ENCODE peak calls at places on chromosomes 5 and 9, in eight cellular contexts. One of them, this sample, is unnamed. For H3K4me1, the result is how much of the 10 kb centered on the place peaks cover.

GRCh38 chr5:12661617-12662370 is 757.5 kb upstream of the CTNND2 start:
- DNase-seq in cardiac muscle cell: no peak
- DNase-seq in fibroblast of lung: no peak
- DNase-seq in Caco-2: no peak
- DNase-seq in H1: peak
- DNase-seq in lower lobe of right lung: no peak
- DNase-seq in CD8-positive, alpha-beta T cell: no peak
- DNase-seq in tibial nerve: no peak
- DNase-seq in this sample: no peak

GRCh38 chr9:128902351-128903078 is 18.3 kb upstream of the PHYHD1 start:
- DNase-seq in Caco-2: no peak
- DNase-seq in CD8-positive, alpha-beta T cell: peak
- DNase-seq in tibial nerve: no peak
- DNase-seq in fibroblast of lung: no peak
- DNase-seq in H1: no peak
- DNase-seq in cardiac muscle cell: no peak
- DNase-seq in lower lobe of right lung: peak
- DNase-seq in this sample: peak

GRCh38 chr9:98687911-98688310 is 20.8 kb downstream of the GABBR2 start:
- DNase-seq in fibroblast of lung: no peak
- DNase-seq in lower lobe of right lung: no peak
- DNase-seq in H1: no peak
- DNase-seq in tibial nerve: no peak
- DNase-seq in CD8-positive, alpha-beta T cell: no peak
- DNase-seq in cardiac muscle cell: no peak
- DNase-seq in Caco-2: no peak
- DNase-seq in this sample: no peak

GRCh38 chr5:113047234-113047633 is 70.6 kb downstream of the DCP2 start:
- DNase-seq in Caco-2: no peak
- DNase-seq in CD8-positive, alpha-beta T cell: no peak
- DNase-seq in H1: no peak
- DNase-seq in fibroblast of lung: peak
- DNase-seq in tibial nerve: no peak
- DNase-seq in cardiac muscle cell: peak
- DNase-seq in lower lobe of right lung: no peak
- DNase-seq in this sample: no peak

GRCh38 chr9:91378695-91379127 is 17.0 kb upstream of the AUH start:
- DNase-seq in fibroblast of lung: peak
- DNase-seq in cardiac muscle cell: peak
- DNase-seq in Caco-2: no peak
- DNase-seq in H1: no peak
- DNase-seq in tibial nerve: no peak
- DNase-seq in lower lobe of right lung: no peak
- DNase-seq in CD8-positive, alpha-beta T cell: no peak
- DNase-seq in this sample: no peak

GRCh38 chr9:131977074-131977838 is 102.4 kb downstream of the MED27 start:
- DNase-seq in lower lobe of right lung: no peak
- DNase-seq in Caco-2: no peak
- DNase-seq in H1: no peak
- DNase-seq in fibroblast of lung: no peak
- DNase-seq in tibial nerve: no peak
- DNase-seq in cardiac muscle cell: no peak
- DNase-seq in CD8-positive, alpha-beta T cell: no peak
- DNase-seq in this sample: no peak

GRCh38 chr5:142512041-142512679 is 173.7 kb downstream of the FGF1 start:
- DNase-seq in fibroblast of lung: no peak
- DNase-seq in lower lobe of right lung: no peak
- DNase-seq in cardiac muscle cell: peak
- DNase-seq in CD8-positive, alpha-beta T cell: no peak
- DNase-seq in H1: no peak
- DNase-seq in tibial nerve: peak
- DNase-seq in Caco-2: no peak
- DNase-seq in this sample: peak

GRCh38 chr5:173056783-173057061 is 570 bp downstream of the CREBRF start:
- DNase-seq in Caco-2: no peak
- DNase-seq in CD8-positive, alpha-beta T cell: no peak
- DNase-seq in fibroblast of lung: no peak
- DNase-seq in H1: no peak
- DNase-seq in tibial nerve: no peak
- DNase-seq in cardiac muscle cell: no peak
- DNase-seq in lower lobe of right lung: no peak
- DNase-seq in this sample: no peak

GRCh38 chr9:15510789-15511575 is at the start of gene PSIP1:
- DNase-seq in Caco-2: peak
- DNase-seq in fibroblast of lung: peak
- DNase-seq in CD8-positive, alpha-beta T cell: peak
- DNase-seq in H1: peak
- DNase-seq in tibial nerve: peak
- DNase-seq in lower lobe of right lung: peak
- DNase-seq in cardiac muscle cell: peak
- DNase-seq in this sample: peak

GRCh38 chr5:919356-920000 is 26.8 kb downstream of the TRIP13 start:
- DNase-seq in tibial nerve: no peak
- DNase-seq in H1: no peak
- DNase-seq in Caco-2: peak
- DNase-seq in CD8-positive, alpha-beta T cell: no peak
- DNase-seq in cardiac muscle cell: no peak
- DNase-seq in fibroblast of lung: no peak
- DNase-seq in lower lobe of right lung: no peak
- DNase-seq in this sample: no peak

GRCh38 chr9:128724744-128725211 is 851 bp upstream of the ZDHHC12 start:
- DNase-seq in H1: peak
- DNase-seq in CD8-positive, alpha-beta T cell: no peak
- DNase-seq in tibial nerve: peak
- DNase-seq in cardiac muscle cell: peak
- DNase-seq in lower lobe of right lung: peak
- DNase-seq in fibroblast of lung: peak
- DNase-seq in Caco-2: peak
- DNase-seq in this sample: peak

GRCh38 chr9:127955294-127956015 is 17.8 kb upstream of the DPM2 start:
- DNase-seq in cardiac muscle cell: no peak
- DNase-seq in H1: no peak
- DNase-seq in CD8-positive, alpha-beta T cell: peak
- DNase-seq in lower lobe of right lung: peak
- DNase-seq in tibial nerve: no peak
- DNase-seq in fibroblast of lung: peak
- DNase-seq in Caco-2: peak
- DNase-seq in this sample: no peak

GRCh38 chr5:95022967-95023695 is 261.8 kb downstream of the MCTP1 start:
- DNase-seq in fibroblast of lung: peak
- DNase-seq in H1: no peak
- DNase-seq in cardiac muscle cell: no peak
- DNase-seq in Caco-2: no peak
- DNase-seq in tibial nerve: no peak
- DNase-seq in lower lobe of right lung: peak
- DNase-seq in CD8-positive, alpha-beta T cell: no peak
- DNase-seq in this sample: no peak

GRCh38 chr5:137563646-137564474 is 64.7 kb upstream of the SPOCK1 start:
- DNase-seq in H1: no peak
- DNase-seq in Caco-2: no peak
- DNase-seq in cardiac muscle cell: peak
- DNase-seq in fibroblast of lung: peak
- DNase-seq in lower lobe of right lung: no peak
- DNase-seq in tibial nerve: no peak
- DNase-seq in CD8-positive, alpha-beta T cell: no peak
- DNase-seq in this sample: no peak

GRCh38 chr5:123997354-123998215 is 485.6 kb downstream of the CSNK1G3 start:
- DNase-seq in lower lobe of right lung: no peak
- DNase-seq in fibroblast of lung: peak
- DNase-seq in CD8-positive, alpha-beta T cell: no peak
- DNase-seq in cardiac muscle cell: peak
- DNase-seq in tibial nerve: no peak
- DNase-seq in H1: no peak
- DNase-seq in Caco-2: peak
- DNase-seq in this sample: no peak

GRCh38 chr9:130845901-130846381 is 10.9 kb downstream of the ABL1 start:
- DNase-seq in lower lobe of right lung: no peak
- DNase-seq in tibial nerve: no peak
- DNase-seq in fibroblast of lung: peak
- DNase-seq in Caco-2: no peak
- DNase-seq in H1: no peak
- DNase-seq in cardiac muscle cell: peak
- DNase-seq in CD8-positive, alpha-beta T cell: no peak
- DNase-seq in this sample: no peak

GRCh38 chr9:130846487-130847305 is 11.6 kb downstream of the ABL1 start:
- DNase-seq in H1: no peak
- DNase-seq in fibroblast of lung: peak
- DNase-seq in tibial nerve: no peak
- DNase-seq in lower lobe of right lung: no peak
- DNase-seq in cardiac muscle cell: peak
- DNase-seq in CD8-positive, alpha-beta T cell: no peak
- DNase-seq in Caco-2: no peak
- DNase-seq in this sample: peak

GRCh38 chr9:130849356-130849755 is 14.3 kb downstream of the ABL1 start:
- DNase-seq in cardiac muscle cell: no peak
- DNase-seq in tibial nerve: no peak
- DNase-seq in CD8-positive, alpha-beta T cell: no peak
- DNase-seq in fibroblast of lung: no peak
- DNase-seq in Caco-2: no peak
- DNase-seq in lower lobe of right lung: no peak
- DNase-seq in H1: no peak
- DNase-seq in this sample: no peak

GRCh38 chr9:130845254-130845653 is 10.2 kb downstream of the ABL1 start:
- DNase-seq in cardiac muscle cell: peak
- DNase-seq in CD8-positive, alpha-beta T cell: no peak
- DNase-seq in lower lobe of right lung: no peak
- DNase-seq in H1: no peak
- DNase-seq in Caco-2: no peak
- DNase-seq in fibroblast of lung: no peak
- DNase-seq in tibial nerve: no peak
- DNase-seq in this sample: no peak

GRCh38 chr9:130847306-130848217 is 12.5 kb downstream of the ABL1 start:
- DNase-seq in lower lobe of right lung: no peak
- DNase-seq in tibial nerve: peak
- DNase-seq in H1: no peak
- DNase-seq in CD8-positive, alpha-beta T cell: no peak
- DNase-seq in cardiac muscle cell: peak
- DNase-seq in Caco-2: no peak
- DNase-seq in fibroblast of lung: peak
- DNase-seq in this sample: peak
- H3K4me1 ChIP-seq in lower lobe of right lung: half or more
- H3K4me1 ChIP-seq in tibial nerve: under half
- H3K4me1 ChIP-seq in H1: under half
- H3K4me1 ChIP-seq in CD8-positive, alpha-beta T cell: under half
- H3K4me1 ChIP-seq in cardiac muscle cell: under half
- H3K4me1 ChIP-seq in Caco-2: under half
- H3K4me1 ChIP-seq in fibroblast of lung: under half
- H3K4me1 ChIP-seq in this sample: half or more

DNA sequence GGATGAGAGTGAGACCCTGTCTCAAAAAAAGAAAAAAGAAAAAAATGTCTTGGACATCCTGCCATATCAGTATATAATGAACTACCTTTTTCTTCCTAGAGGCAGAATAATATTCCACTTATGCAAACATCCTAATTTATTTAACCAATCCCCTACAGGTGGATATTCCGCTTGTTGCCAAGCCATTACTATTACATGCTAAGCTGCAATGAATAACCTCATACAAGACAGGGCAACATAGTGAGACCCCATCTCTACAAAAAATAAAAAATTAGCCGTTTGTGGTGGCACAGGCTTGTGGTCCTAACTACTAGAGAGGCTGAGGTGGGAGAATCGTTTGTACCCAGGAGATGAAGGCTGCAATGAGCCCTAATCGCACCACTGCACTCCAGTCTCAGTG is 1.7 kb upstream of the AFF4 start:
- DNase-seq in tibial nerve: no peak
- DNase-seq in CD8-positive, alpha-beta T cell: no peak
- DNase-seq in Caco-2: no peak
- DNase-seq in H1: no peak
- DNase-seq in lower lobe of right lung: no peak
- DNase-seq in cardiac muscle cell: no peak
- DNase-seq in fibroblast of lung: no peak
- DNase-seq in this sample: no peak
- TF ChIP-seq CTCF in tibial nerve: no peak
- TF ChIP-seq CTCF in CD8-positive, alpha-beta T cell: no peak
- TF ChIP-seq CTCF in Caco-2: no peak
- TF ChIP-seq CTCF in H1: no peak
- TF ChIP-seq CTCF in lower lobe of right lung: no peak
- TF ChIP-seq CTCF in cardiac muscle cell: no peak
- TF ChIP-seq CTCF in fibroblast of lung: no peak
- TF ChIP-seq CTCF in this sample: no peak

GRCh38 chr9:92618633-92619225 is 51.2 kb downstream of the IPPK start:
- DNase-seq in lower lobe of right lung: no peak
- DNase-seq in tibial nerve: no peak
- DNase-seq in cardiac muscle cell: no peak
- DNase-seq in Caco-2: no peak
- DNase-seq in fibroblast of lung: no peak
- DNase-seq in H1: no peak
- DNase-seq in CD8-positive, alpha-beta T cell: no peak
- DNase-seq in this sample: no peak

GRCh38 chr9:92617195-92617813 is 52.6 kb downstream of the IPPK start:
- DNase-seq in fibroblast of lung: no peak
- DNase-seq in H1: no peak
- DNase-seq in lower lobe of right lung: no peak
- DNase-seq in cardiac muscle cell: no peak
- DNase-seq in Caco-2: no peak
- DNase-seq in tibial nerve: no peak
- DNase-seq in CD8-positive, alpha-beta T cell: no peak
- DNase-seq in this sample: no peak

GRCh38 chr9:92619601-92620300 is 50.2 kb downstream of the IPPK start:
- DNase-seq in lower lobe of right lung: no peak
- DNase-seq in H1: no peak
- DNase-seq in Caco-2: no peak
- DNase-seq in cardiac muscle cell: no peak
- DNase-seq in CD8-positive, alpha-beta T cell: no peak
- DNase-seq in fibroblast of lung: no peak
- DNase-seq in tibial nerve: no peak
- DNase-seq in this sample: no peak

GRCh38 chr9:92617951-92618510 is 51.9 kb downstream of the IPPK start:
- DNase-seq in Caco-2: no peak
- DNase-seq in lower lobe of right lung: no peak
- DNase-seq in fibroblast of lung: no peak
- DNase-seq in H1: no peak
- DNase-seq in CD8-positive, alpha-beta T cell: no peak
- DNase-seq in cardiac muscle cell: no peak
- DNase-seq in tibial nerve: no peak
- DNase-seq in this sample: no peak

DNA sequence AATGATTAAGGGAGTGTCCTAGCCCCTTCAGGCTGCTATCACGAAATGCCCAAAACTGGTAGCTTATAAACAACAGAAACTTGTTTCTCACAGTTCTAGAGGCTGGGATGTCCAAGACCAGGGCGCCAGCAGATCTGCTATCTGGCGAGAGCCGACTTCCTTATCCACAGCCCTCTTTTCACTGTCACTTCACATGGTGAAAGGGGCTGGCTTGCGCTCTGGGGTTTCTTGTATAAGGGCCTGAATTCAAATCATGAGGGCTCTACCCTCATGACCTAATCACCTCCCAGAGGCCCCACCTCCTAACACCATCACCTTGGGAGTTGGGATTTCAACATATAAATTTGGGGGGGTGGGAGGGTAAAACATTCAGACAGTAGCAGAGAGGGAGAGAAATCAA is 49.1 kb downstream of the IPPK start:
- DNase-seq in lower lobe of right lung: no peak
- DNase-seq in fibroblast of lung: no peak
- DNase-seq in H1: no peak
- DNase-seq in Caco-2: no peak
- DNase-seq in tibial nerve: no peak
- DNase-seq in CD8-positive, alpha-beta T cell: no peak
- DNase-seq in cardiac muscle cell: no peak
- DNase-seq in this sample: no peak
- H3K4me1 ChIP-seq in lower lobe of right lung: under half
- H3K4me1 ChIP-seq in fibroblast of lung: under half
- H3K4me1 ChIP-seq in H1: under half
- H3K4me1 ChIP-seq in Caco-2: under half
- H3K4me1 ChIP-seq in tibial nerve: under half
- H3K4me1 ChIP-seq in CD8-positive, alpha-beta T cell: under half
- H3K4me1 ChIP-seq in cardiac muscle cell: under half
- H3K4me1 ChIP-seq in this sample: half or more

GRCh38 chr5:139385061-139385889 is 2.2 kb upstream of the SLC23A1 start:
- DNase-seq in fibroblast of lung: no peak
- DNase-seq in cardiac muscle cell: no peak
- DNase-seq in H1: no peak
- DNase-seq in Caco-2: no peak
- DNase-seq in lower lobe of right lung: no peak
- DNase-seq in CD8-positive, alpha-beta T cell: no peak
- DNase-seq in tibial nerve: no peak
- DNase-seq in this sample: no peak
- TF ChIP-seq CTCF in fibroblast of lung: no peak
- TF ChIP-seq CTCF in cardiac muscle cell: no peak
- TF ChIP-seq CTCF in H1: no peak
- TF ChIP-seq CTCF in Caco-2: no peak
- TF ChIP-seq CTCF in lower lobe of right lung: peak
- TF ChIP-seq CTCF in CD8-positive, alpha-beta T cell: no peak
- TF ChIP-seq CTCF in tibial nerve: no peak
- TF ChIP-seq CTCF in this sample: no peak

This sample was measured in tibial artery.